ENCODE peak calls at places on chromosomes 16 and 17, in four cellular contexts. H is T follicular helper cell, D is cardiac septum, J is left ventricle myocardium inferior. T is an unnamed sample.

GRCh38 chr16:13988038-13988437 is 68.1 kb downstream of the ERCC4 start:
- DNase-seq in J (no peak), H (no peak), D (no peak), T (no peak)

GRCh38 chr17:80349437-80350160 is 65.4 kb upstream of the ENDOV start:
- DNase-seq in H (no peak), J (no peak), D (no peak), T (no peak)

GRCh38 chr17:48543854-48544355 is 1.0 kb downstream of the HOXB2 start:
- DNase-seq in D (peak), H (no peak), J (peak), T (peak)

GRCh38 chr16:58128721-58129096 is 472 bp downstream of the CFAP20 start:
- DNase-seq in H (peak), D (no peak), J (peak), T (peak)

GRCh38 chr16:30846649-30847402 is 47.1 kb downstream of the BCL7C start:
- DNase-seq in J (no peak), D (no peak), H (no peak), T (no peak)

GRCh38 chr17:40371261-40371929 is 6.9 kb upstream of the GJD3 start:
- DNase-seq in D (no peak), H (no peak), J (no peak), T (no peak)

GRCh38 chr17:13638855-13639458 is 37.2 kb upstream of the HS3ST3A1 start:
- DNase-seq in H (no peak), J (no peak), D (no peak), T (no peak)

GRCh38 chr17:50638851-50639767 is 4.4 kb downstream of the ABCC3 start:
- DNase-seq in D (peak), H (no peak), J (peak), T (peak)

GRCh38 chr17:2602597-2603017 is 9.2 kb downstream of the PAFAH1B1 start:
- DNase-seq in J (no peak), H (no peak), D (no peak), T (no peak)

GRCh38 chr16:79707867-79708266 is 107.3 kb upstream of the MAF start:
- DNase-seq in D (peak), J (peak), H (no peak), T (peak)

GRCh38 chr17:54903375-54903774 is 2.7 kb downstream of the TOM1L1 start:
- DNase-seq in H (no peak), D (no peak), J (peak), T (no peak)

GRCh38 chr17:73795730-73796129 is 151.5 kb upstream of the SDK2 start:
- DNase-seq in D (no peak), H (no peak), J (no peak), T (no peak)

GRCh38 chr17:80107231-80108021 is 6.0 kb downstream of the GAA start:
- DNase-seq in J (no peak), H (no peak), D (peak), T (peak)

GRCh38 chr16:86557587-86557986 is 2.6 kb upstream of the MTHFSD start:
- DNase-seq in H (no peak), D (peak), J (no peak), T (no peak)

GRCh38 chr16:21023509-21024202 is 123.1 kb downstream of the LYRM1 start:
- DNase-seq in D (no peak), J (peak), H (no peak), T (no peak)

GRCh38 chr17:42918902-42919521 is 18.4 kb downstream of the G6PC1 start:
- DNase-seq in J (no peak), H (no peak), D (no peak), T (no peak)

GRCh38 chr16:69904495-69905170 is 46.5 kb upstream of the CLEC18A start:
- DNase-seq in H (no peak), J (no peak), D (peak), T (no peak)

GRCh38 chr17:4850236-4850635 is 17.1 kb downstream of the MINK1 start:
- DNase-seq in J (no peak), H (no peak), D (no peak), T (no peak)

GRCh38 chr17:43790311-43790940 is 10.2 kb downstream of the CFAP97D1 start:
- DNase-seq in H (no peak), D (no peak), J (no peak), T (no peak)

GRCh38 chr17:44781553-44782348 is 23.0 kb downstream of the ADAM11 start:
- DNase-seq in D (no peak), H (no peak), J (peak), T (no peak)